ENCODE peak calls at places on chromosomes 12 and 14, in ten cellular contexts. V, N, Y, C, D, S, W, F, G and H are unnamed samples.

GRCh38 chr14:103521438-103521961 is 1.1 kb downstream of the CKB start:
- DNase-seq in V (no peak), N (peak), Y (no peak), C (no peak), D (no peak), S (no peak), W (no peak), F (no peak), G (no peak), H (no peak)

GRCh38 chr14:75971509-75971908 is 10.3 kb downstream of the TGFB3 start:
- DNase-seq in V (no peak), N (no peak), Y (no peak), C (no peak), D (no peak), S (no peak), W (no peak), F (no peak), G (no peak), H (no peak)

GRCh38 chr14:101878222-101879211 is 85.9 kb upstream of the DYNC1H1 start:
- DNase-seq in V (no peak), N (no peak), Y (no peak), C (no peak), D (no peak), S (no peak), W (no peak), F (no peak), G (no peak), H (no peak)

GRCh38 chr12:43069768-43070221 is 480.2 kb upstream of the PRICKLE1 start:
- DNase-seq in V (no peak), N (no peak), Y (no peak), C (no peak), D (no peak), S (peak), W (no peak), F (no peak), G (peak), H (no peak)

GRCh38 chr12:102322254-102322653 is 124.6 kb upstream of the PMCH start:
- DNase-seq in V (no peak), N (no peak), Y (no peak), C (no peak), D (no peak), S (no peak), W (no peak), F (no peak), G (no peak), H (no peak)

GRCh38 chr14:93954900-93955891 is 21.2 kb downstream of the ASB2 start:
- DNase-seq in V (no peak), N (no peak), Y (no peak), C (peak), D (no peak), S (no peak), W (peak), F (no peak), G (no peak), H (no peak)

GRCh38 chr14:96592591-96593388 is 90.6 kb downstream of the PAPOLA start:
- DNase-seq in V (peak), N (peak), Y (peak), C (peak), D (no peak), S (peak), W (no peak), F (no peak), G (no peak), H (peak)

GRCh38 chr14:101547107-101547738 is 14.1 kb upstream of the DIO3 start:
- DNase-seq in V (no peak), N (no peak), Y (no peak), C (no peak), D (no peak), S (no peak), W (no peak), F (no peak), G (no peak), H (no peak)

GRCh38 chr14:101174980-101175606 is 271.6 kb upstream of the RTL1 start:
- DNase-seq in V (no peak), N (no peak), Y (no peak), C (no peak), D (no peak), S (no peak), W (no peak), F (no peak), G (peak), H (no peak)

GRCh38 chr12:97276198-97276580 is 186.4 kb upstream of the RMST start:
- DNase-seq in V (no peak), N (no peak), Y (no peak), C (no peak), D (no peak), S (no peak), W (no peak), F (no peak), G (no peak), H (no peak)

GRCh38 chr12:21324551-21324950 is 10.2 kb downstream of the SLCO1A2 start:
- DNase-seq in V (no peak), N (no peak), Y (no peak), C (no peak), D (no peak), S (no peak), W (no peak), F (no peak), G (no peak), H (no peak)

GRCh38 chr12:120468271-120468845 is 1.2 kb downstream of the SRSF9 start:
- DNase-seq in V (peak), N (peak), Y (no peak), C (no peak), D (peak), S (peak), W (peak), F (peak), G (peak), H (peak)

GRCh38 chr14:79972230-79972629 is 239.1 kb downstream of the DIO2 start:
- DNase-seq in V (no peak), N (no peak), Y (no peak), C (no peak), D (no peak), S (no peak), W (no peak), F (no peak), G (no peak), H (no peak)

GRCh38 chr12:61654698-61655097 is 605.5 kb upstream of the USP15 start:
- DNase-seq in V (peak), N (peak), Y (no peak), C (no peak), D (peak), S (no peak), W (no peak), F (no peak), G (no peak), H (no peak)

GRCh38 chr14:50961606-50962259 is 17.4 kb upstream of the PYGL start:
- DNase-seq in V (peak), N (no peak), Y (no peak), C (no peak), D (peak), S (peak), W (no peak), F (peak), G (no peak), H (peak)

GRCh38 chr14:33475623-33476022 is 475.3 kb downstream of the EGLN3 start:
- DNase-seq in V (peak), N (peak), Y (no peak), C (no peak), D (peak), S (no peak), W (no peak), F (no peak), G (peak), H (no peak)

GRCh38 chr12:118035194-118036041 is 18.9 kb downstream of the RFC5 start:
- DNase-seq in V (peak), N (peak), Y (no peak), C (no peak), D (peak), S (no peak), W (no peak), F (no peak), G (no peak), H (no peak)

GRCh38 chr12:108567974-108568652 is 5.7 kb downstream of the ISCU start:
- DNase-seq in V (no peak), N (peak), Y (no peak), C (no peak), D (no peak), S (no peak), W (no peak), F (no peak), G (no peak), H (no peak)